ENCODE peak calls at places on chromosomes 4 and X, in seven cellular contexts. O is A549; S is body of pancreas; P is tibial nerve; U is IMR-90; K is heart right ventricle; T is CD8-positive, alpha-beta T cell. V is an unnamed sample.

GRCh38 chr4:46698891-46699290 is 210.2 kb downstream of the COX7B2 start:
- DNase-seq in O (no peak), T (no peak), K (no peak), S (no peak), U (no peak), P (no peak), V (no peak)

GRCh38 chr4:18937746-18938145 is 916.2 kb upstream of the LCORL start:
- DNase-seq in O (no peak), S (no peak), T (no peak), K (no peak), U (no peak), P (no peak), V (no peak)

GRCh38 chrX:134013092-134013497 is 27.7 kb upstream of the GPC3 start:
- DNase-seq in K (no peak), P (no peak), O (no peak), S (no peak), T (no peak), U (no peak), V (no peak)

GRCh38 chrX:65513610-65514009 is 21.0 kb downstream of the LAS1L start:
- DNase-seq in U (no peak), P (no peak), K (no peak), T (no peak), O (no peak), S (no peak), V (no peak)

GRCh38 chr4:100657187-100657586 is 139.4 kb upstream of the EMCN start:
- DNase-seq in U (no peak), T (no peak), O (no peak), S (no peak), K (peak; percentile 3), P (no peak), V (no peak)

GRCh38 chrX:19602866-19603620 is 87.7 kb upstream of the MAP3K15 start:
- DNase-seq in S (no peak), U (peak; percentile 82), K (no peak), P (no peak), O (peak; percentile 76), T (no peak), V (peak; percentile 21)

GRCh38 chr4:182924497-182924896 is 7.3 kb upstream of the DCTD start:
- DNase-seq in U (peak; percentile 92), S (no peak), P (no peak), T (no peak), O (no peak), K (no peak), V (no peak)

GRCh38 chr4:143411527-143412480 is 75.1 kb downstream of the GAB1 start:
- DNase-seq in U (peak; percentile 58), S (no peak), O (no peak), T (no peak), P (no peak), K (no peak), V (no peak)

GRCh38 chr4:146932111-146932510 is 13.6 kb downstream of the TTC29 start:
- DNase-seq in T (no peak), U (peak; percentile 11), O (no peak), P (no peak), S (no peak), K (no peak), V (no peak)

GRCh38 chr4:75844151-75844662 is 58.0 kb downstream of the PPEF2 start:
- DNase-seq in T (no peak), P (peak; percentile 31), U (peak; percentile 96), O (peak; percentile 91), S (no peak), K (no peak), V (no peak)

GRCh38 chrX:133493366-133493765 is 78.1 kb upstream of the GPC4 start:
- DNase-seq in O (no peak), P (no peak), S (no peak), T (no peak), K (no peak), U (no peak), V (no peak)

GRCh38 chr4:123408471-123409084 is 12.0 kb downstream of the SPRY1 start:
- DNase-seq in T (no peak), O (no peak), K (no peak), U (no peak), P (no peak), S (no peak), V (no peak)

GRCh38 chr4:133402616-133403015 is 253.5 kb downstream of the PCDH10 start:
- DNase-seq in O (no peak), K (no peak), P (no peak), S (no peak), T (no peak), U (no peak), V (no peak)

GRCh38 chr4:30256105-30256828 is 463.9 kb upstream of the PCDH7 start:
- DNase-seq in O (no peak), T (no peak), U (no peak), P (no peak), S (no peak), K (no peak), V (no peak)

GRCh38 chrX:108270739-108271396 is 167.4 kb downstream of the COL4A6 start:
- DNase-seq in T (no peak), U (peak; percentile 12), P (no peak), K (no peak), O (no peak), S (no peak), V (no peak)

GRCh38 chr4:74539043-74539790 is 94.3 kb downstream of the AREG start:
- DNase-seq in O (peak; percentile 64), K (no peak), T (no peak), P (no peak), U (no peak), S (no peak), V (no peak)

GRCh38 chrX:82677281-82677680 is 830.8 kb upstream of the POU3F4 start:
- DNase-seq in P (no peak), U (no peak), T (no peak), S (no peak), K (no peak), O (no peak), V (no peak)

GRCh38 chrX:115173181-115173580 is 16.0 kb upstream of the RBMXL3 start:
- DNase-seq in T (no peak), U (no peak), S (no peak), O (no peak), K (no peak), P (no peak), V (no peak)

GRCh38 chr4:113355550-113356371 is 306.3 kb downstream of the ANK2 start:
- DNase-seq in P (no peak), K (peak; percentile 40), O (no peak), U (peak; percentile 90), S (peak; percentile 8), T (peak; percentile 68), V (no peak)

GRCh38 chr4:109472343-109472761 is 38.7 kb downstream of the SEC24B start:
- DNase-seq in K (no peak), U (peak; percentile 84), S (no peak), O (peak; percentile 7), P (no peak), T (no peak), V (no peak)

GRCh38 chr4:74284074-74284473 is 24.2 kb upstream of the EPGN start:
- DNase-seq in U (peak; percentile 47), S (no peak), T (no peak), K (no peak), P (no peak), O (peak; percentile 6), V (no peak)

GRCh38 chrX:71910526-71911022 is at the start of gene NHSL2:
- DNase-seq in K (peak; percentile 24), U (peak; percentile 6), P (no peak), S (peak; percentile 6), O (peak; percentile 25), T (no peak), V (peak; percentile 56)
- H3K4me3 ChIP-seq in K (peak within 1 kb of the TSS; percentile 53), U (peak within 1 kb of the TSS; percentile 1), P (peak within 1 kb of the TSS; percentile 39), S (no peak within 1 kb of the TSS), O (peak within 1 kb of the TSS; percentile 57), T (peak within 1 kb of the TSS; percentile 33), V (peak within 1 kb of the TSS; percentile 55)

GRCh38 chr4:88963817-88964216 is 93.2 kb downstream of the FAM13A start:
- DNase-seq in K (no peak), U (peak; percentile 73), P (no peak), S (no peak), T (no peak), O (peak; percentile 17), V (no peak)

GRCh38 chr4:88967883-88968316 is 89.1 kb downstream of the FAM13A start:
- DNase-seq in K (no peak), S (no peak), U (no peak), T (no peak), P (no peak), O (peak; percentile 11), V (no peak)

GRCh38 chr4:88962430-88962829 is 94.6 kb downstream of the FAM13A start:
- DNase-seq in U (no peak), O (no peak), P (no peak), S (no peak), K (no peak), T (no peak), V (no peak)

GRCh38 chr4:88965053-88965452 is 91.9 kb downstream of the FAM13A start:
- DNase-seq in T (no peak), S (no peak), K (no peak), O (no peak), P (no peak), U (peak; percentile 16), V (no peak)

GRCh38 chr4:88964450-88964849 is 92.5 kb downstream of the FAM13A start:
- DNase-seq in U (peak; percentile 79), O (peak; percentile 10), P (no peak), S (no peak), T (no peak), K (no peak), V (no peak)
- H3K27ac ChIP-seq in U (no peak overlapping the region), O (peak overlapping the region; percentile 55), P (no peak overlapping the region), S (no peak overlapping the region), T (no peak overlapping the region), K (no peak overlapping the region), V (no peak overlapping the region)

GRCh38 chr4:156677136-156677535 is 294.5 kb downstream of the PDGFC start:
- DNase-seq in P (no peak), T (no peak), O (peak; percentile 52), U (no peak), K (no peak), S (peak; percentile 21), V (no peak)
- TF ChIP-seq CTCF in P (no peak), T (no peak), O (peak; percentile 43), U (peak; percentile 6), K (no peak), S (peak; percentile 17), V (no peak)

GRCh38 chrX:80334583-80334982 is 85.7 kb upstream of the TENT5D start:
- DNase-seq in T (no peak), S (no peak), O (no peak), P (no peak), K (no peak), U (no peak), V (no peak)
- H3K4me3 ChIP-seq in T (no peak overlapping the region), S (no peak overlapping the region), O (peak overlapping the region; percentile 58), P (peak overlapping the region; percentile 39), K (peak overlapping the region; percentile 38), U (no peak overlapping the region), V (peak overlapping the region; percentile 26)

GRCh38 chrX:120536056-120536455 is 24.7 kb downstream of the CUL4B start:
- DNase-seq in S (no peak), O (no peak), T (no peak), K (no peak), U (no peak), P (no peak), V (no peak)
- H3K27ac ChIP-seq in S (no peak overlapping the region), O (no peak overlapping the region), T (no peak overlapping the region), K (no peak overlapping the region), U (no peak overlapping the region), P (no peak overlapping the region), V (no peak overlapping the region)

V was measured in psoas muscle.